ENCODE peak calls at places on chromosomes 6 and 20, in five cellular contexts. One of them, this sample, is unnamed.

GRCh38 chr20:47995661-47996060 is 210.4 kb upstream of the SULF2 start:
- DNase-seq in HepG2: no peak
- DNase-seq in H1: no peak
- DNase-seq in HCT116: no peak
- DNase-seq in SK-N-SH: no peak
- DNase-seq in this sample: no peak

GRCh38 chr20:51447765-51448148 is 94.8 kb downstream of the NFATC2 start:
- DNase-seq in HepG2: no peak
- DNase-seq in H1: no peak
- DNase-seq in HCT116: no peak
- DNase-seq in SK-N-SH: no peak
- DNase-seq in this sample: no peak

GRCh38 chr6:136920858-136921520 is 1.1 kb upstream of the SLC35D3 start:
- DNase-seq in HepG2: no peak
- DNase-seq in H1: peak; percentile 55
- DNase-seq in HCT116: no peak
- DNase-seq in SK-N-SH: peak; percentile 75
- DNase-seq in this sample: no peak

GRCh38 chr6:53342210-53342609 is 6.5 kb downstream of the ELOVL5 start:
- DNase-seq in HepG2: no peak
- DNase-seq in H1: no peak
- DNase-seq in HCT116: no peak
- DNase-seq in SK-N-SH: no peak
- DNase-seq in this sample: no peak

GRCh38 chr20:38383147-38383546 is 36.9 kb downstream of the LBP start:
- DNase-seq in HepG2: no peak
- DNase-seq in H1: no peak
- DNase-seq in HCT116: no peak
- DNase-seq in SK-N-SH: no peak
- DNase-seq in this sample: no peak

GRCh38 chr6:69913361-69913760 is 47.0 kb downstream of the COL19A1 start:
- DNase-seq in HepG2: no peak
- DNase-seq in H1: no peak
- DNase-seq in HCT116: no peak
- DNase-seq in SK-N-SH: no peak
- DNase-seq in this sample: no peak

GRCh38 chr20:43170771-43171170 is 18.9 kb downstream of the PTPRT start:
- DNase-seq in HepG2: no peak
- DNase-seq in H1: no peak
- DNase-seq in HCT116: no peak
- DNase-seq in SK-N-SH: no peak
- DNase-seq in this sample: no peak

GRCh38 chr6:79079425-79080130 is 1.5 kb upstream of the PHIP start:
- DNase-seq in HepG2: no peak
- DNase-seq in H1: no peak
- DNase-seq in HCT116: no peak
- DNase-seq in SK-N-SH: no peak
- DNase-seq in this sample: no peak

GRCh38 chr6:1893470-1894130 is 283.9 kb downstream of the FOXC1 start:
- DNase-seq in HepG2: no peak
- DNase-seq in H1: no peak
- DNase-seq in HCT116: no peak
- DNase-seq in SK-N-SH: no peak
- DNase-seq in this sample: no peak

GRCh38 chr6:41132254-41132653 is 21.9 kb downstream of the TREML1 start:
- DNase-seq in HepG2: no peak
- DNase-seq in H1: no peak
- DNase-seq in HCT116: no peak
- DNase-seq in SK-N-SH: no peak
- DNase-seq in this sample: no peak

GRCh38 chr20:36105731-36106226 is 48.8 kb upstream of the EPB41L1 start:
- DNase-seq in HepG2: no peak
- DNase-seq in H1: no peak
- DNase-seq in HCT116: no peak
- DNase-seq in SK-N-SH: no peak
- DNase-seq in this sample: no peak

GRCh38 chr6:43970913-43971775 is 156.1 kb downstream of the MRPL14 start:
- DNase-seq in HepG2: no peak
- DNase-seq in H1: peak; percentile 36
- DNase-seq in HCT116: no peak
- DNase-seq in SK-N-SH: no peak
- DNase-seq in this sample: peak; percentile 29

GRCh38 chr20:37994512-37994911 is 38.7 kb downstream of the TTI1 start:
- DNase-seq in HepG2: peak; percentile 43
- DNase-seq in H1: no peak
- DNase-seq in HCT116: no peak
- DNase-seq in SK-N-SH: no peak
- DNase-seq in this sample: peak; percentile 16

GRCh38 chr6:138540468-138540867 is 41.2 kb upstream of the NHSL1 start:
- DNase-seq in HepG2: no peak
- DNase-seq in H1: no peak
- DNase-seq in HCT116: no peak
- DNase-seq in SK-N-SH: no peak
- DNase-seq in this sample: no peak

GRCh38 chr6:125824946-125825786 is 34.4 kb downstream of the NCOA7 start:
- DNase-seq in HepG2: no peak
- DNase-seq in H1: no peak
- DNase-seq in HCT116: no peak
- DNase-seq in SK-N-SH: peak; percentile 50
- DNase-seq in this sample: no peak

GRCh38 chr6:32944265-32944664 is 3.4 kb upstream of the HLA-DMB start:
- DNase-seq in HepG2: no peak
- DNase-seq in H1: no peak
- DNase-seq in HCT116: no peak
- DNase-seq in SK-N-SH: no peak
- DNase-seq in this sample: no peak

GRCh38 chr6:104956663-104957294 is at the start of gene LIN28B:
- DNase-seq in HepG2: peak; percentile 43
- DNase-seq in H1: no peak
- DNase-seq in HCT116: no peak
- DNase-seq in SK-N-SH: no peak
- DNase-seq in this sample: no peak

GRCh38 chr6:111263837-111264236 is 176.5 kb downstream of the SLC16A10 start:
- DNase-seq in HepG2: no peak
- DNase-seq in H1: no peak
- DNase-seq in HCT116: peak; percentile 37
- DNase-seq in SK-N-SH: no peak
- DNase-seq in this sample: no peak

GRCh38 chr6:82744286-82745015 is 321.2 kb downstream of the UBE3D start:
- DNase-seq in HepG2: peak; percentile 15
- DNase-seq in H1: no peak
- DNase-seq in HCT116: no peak
- DNase-seq in SK-N-SH: no peak
- DNase-seq in this sample: no peak

GRCh38 chr20:53622247-53623114 is 28.8 kb upstream of the ZNF217 start:
- DNase-seq in HepG2: peak; percentile 35
- DNase-seq in H1: no peak
- DNase-seq in HCT116: no peak
- DNase-seq in SK-N-SH: no peak
- DNase-seq in this sample: no peak

GRCh38 chr6:13142611-13143010 is 185.7 kb downstream of the TBC1D7 start:
- DNase-seq in HepG2: no peak
- DNase-seq in H1: no peak
- DNase-seq in HCT116: no peak
- DNase-seq in SK-N-SH: no peak
- DNase-seq in this sample: no peak

GRCh38 chr6:154509421-154510143 is 903 bp downstream of the CNKSR3 start:
- DNase-seq in HepG2: peak; percentile 44
- DNase-seq in H1: peak; percentile 85
- DNase-seq in HCT116: no peak
- DNase-seq in SK-N-SH: peak; percentile 71
- DNase-seq in this sample: no peak

GRCh38 chr6:109458774-109459531 is 3.4 kb upstream of the MICAL1 start:
- DNase-seq in HepG2: no peak
- DNase-seq in H1: no peak
- DNase-seq in HCT116: no peak
- DNase-seq in SK-N-SH: no peak
- DNase-seq in this sample: no peak

GRCh38 chr20:11790047-11790446 is 127.6 kb upstream of the BTBD3 start:
- DNase-seq in HepG2: no peak
- DNase-seq in H1: no peak
- DNase-seq in HCT116: no peak
- DNase-seq in SK-N-SH: no peak
- DNase-seq in this sample: no peak

GRCh38 chr6:54881066-54881733 is 34.6 kb downstream of the FAM83B start:
- DNase-seq in HepG2: no peak
- DNase-seq in H1: no peak
- DNase-seq in HCT116: no peak
- DNase-seq in SK-N-SH: no peak
- DNase-seq in this sample: no peak

GRCh38 chr6:128365520-128366160 is 154.8 kb downstream of the PTPRK start:
- DNase-seq in HepG2: peak; percentile 77
- DNase-seq in H1: no peak
- DNase-seq in HCT116: no peak
- DNase-seq in SK-N-SH: no peak
- DNase-seq in this sample: no peak

GRCh38 chr6:169452117-169452868 is 198.6 kb upstream of the THBS2 start:
- DNase-seq in HepG2: no peak
- DNase-seq in H1: no peak
- DNase-seq in HCT116: peak; percentile 45
- DNase-seq in SK-N-SH: peak; percentile 57
- DNase-seq in this sample: peak; percentile 76

GRCh38 chr6:137641474-137642077 is 147.4 kb upstream of the OLIG3 start:
- DNase-seq in HepG2: peak; percentile 79
- DNase-seq in H1: peak; percentile 57
- DNase-seq in HCT116: peak; percentile 72
- DNase-seq in SK-N-SH: peak; percentile 52
- DNase-seq in this sample: no peak

GRCh38 chr6:110181131-110182027 is 1.2 kb downstream of the CDC40 start:
- DNase-seq in HepG2: no peak
- DNase-seq in H1: no peak
- DNase-seq in HCT116: no peak
- DNase-seq in SK-N-SH: no peak
- DNase-seq in this sample: no peak

GRCh38 chr6:127481628-127482027 is 22.4 kb upstream of the KIAA0408 start:
- DNase-seq in HepG2: no peak
- DNase-seq in H1: no peak
- DNase-seq in HCT116: no peak
- DNase-seq in SK-N-SH: no peak
- DNase-seq in this sample: no peak

GRCh38 chr6:122399348-122400120 is at the start of gene HSF2:
- DNase-seq in HepG2: peak; percentile 96
- DNase-seq in H1: peak; percentile 85
- DNase-seq in HCT116: peak; percentile 95
- DNase-seq in SK-N-SH: peak; percentile 94
- DNase-seq in this sample: peak; percentile 96

GRCh38 chr20:31630187-31630790 is 7.4 kb upstream of the COX4I2 start:
- DNase-seq in HepG2: no peak
- DNase-seq in H1: no peak
- DNase-seq in HCT116: no peak
- DNase-seq in SK-N-SH: no peak
- DNase-seq in this sample: no peak

GRCh38 chr6:18350271-18350670 is 36.9 kb upstream of the RNF144B start:
- DNase-seq in HepG2: no peak
- DNase-seq in H1: no peak
- DNase-seq in HCT116: no peak
- DNase-seq in SK-N-SH: no peak
- DNase-seq in this sample: no peak

GRCh38 chr6:159746759-159747158 is 15.1 kb upstream of the ACAT2 start:
- DNase-seq in HepG2: no peak
- DNase-seq in H1: no peak
- DNase-seq in HCT116: no peak
- DNase-seq in SK-N-SH: no peak
- DNase-seq in this sample: no peak

GRCh38 chr6:87757792-87758191 is 55.8 kb upstream of the AKIRIN2 start:
- DNase-seq in HepG2: no peak
- DNase-seq in H1: no peak
- DNase-seq in HCT116: no peak
- DNase-seq in SK-N-SH: no peak
- DNase-seq in this sample: no peak

GRCh38 chr20:50181344-50181743 is 9.3 kb upstream of the CEBPB start:
- DNase-seq in HepG2: no peak
- DNase-seq in H1: no peak
- DNase-seq in HCT116: no peak
- DNase-seq in SK-N-SH: no peak
- DNase-seq in this sample: no peak

GRCh38 chr20:25048519-25048952 is 9.4 kb downstream of the ACSS1 start:
- DNase-seq in HepG2: no peak
- DNase-seq in H1: no peak
- DNase-seq in HCT116: no peak
- DNase-seq in SK-N-SH: no peak
- DNase-seq in this sample: peak; percentile 69
- TF ChIP-seq JUND in HepG2: no peak
- TF ChIP-seq JUND in H1: no peak
- TF ChIP-seq JUND in HCT116: no peak
- TF ChIP-seq JUND in SK-N-SH: no peak
- TF ChIP-seq JUND in this sample: no peak

DNA sequence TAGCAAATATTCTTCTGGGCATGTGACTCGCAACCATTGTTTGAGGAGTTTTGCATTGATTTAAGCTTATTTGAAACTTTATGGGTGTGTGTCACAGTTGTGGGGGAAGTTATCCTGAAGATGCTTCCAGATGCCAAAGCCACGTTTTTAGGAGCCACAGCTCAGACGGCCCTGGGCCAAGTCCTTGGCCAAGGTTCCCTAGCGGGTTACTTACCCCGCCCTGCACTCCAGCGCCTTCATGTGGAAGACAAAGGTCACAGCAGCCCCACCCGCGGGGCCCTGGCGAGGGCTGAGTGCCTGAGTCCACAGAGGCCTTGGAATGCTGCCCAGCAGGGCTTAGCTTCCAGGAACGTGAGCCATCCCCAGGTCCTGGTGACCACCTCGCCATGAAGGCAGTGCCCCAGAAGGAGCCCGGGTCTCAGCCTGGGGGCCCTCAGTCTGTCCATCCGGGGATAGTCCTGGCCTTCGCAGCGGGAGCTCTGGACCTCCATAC is 308.3 kb downstream of the CDH4 start:
- DNase-seq in HepG2: no peak
- DNase-seq in H1: peak; percentile 81
- DNase-seq in HCT116: no peak
- DNase-seq in SK-N-SH: no peak
- DNase-seq in this sample: no peak
- TF ChIP-seq JUND in HepG2: no peak
- TF ChIP-seq JUND in H1: peak; percentile 18
- TF ChIP-seq JUND in HCT116: no peak
- TF ChIP-seq JUND in SK-N-SH: no peak
- TF ChIP-seq JUND in this sample: no peak

DNA sequence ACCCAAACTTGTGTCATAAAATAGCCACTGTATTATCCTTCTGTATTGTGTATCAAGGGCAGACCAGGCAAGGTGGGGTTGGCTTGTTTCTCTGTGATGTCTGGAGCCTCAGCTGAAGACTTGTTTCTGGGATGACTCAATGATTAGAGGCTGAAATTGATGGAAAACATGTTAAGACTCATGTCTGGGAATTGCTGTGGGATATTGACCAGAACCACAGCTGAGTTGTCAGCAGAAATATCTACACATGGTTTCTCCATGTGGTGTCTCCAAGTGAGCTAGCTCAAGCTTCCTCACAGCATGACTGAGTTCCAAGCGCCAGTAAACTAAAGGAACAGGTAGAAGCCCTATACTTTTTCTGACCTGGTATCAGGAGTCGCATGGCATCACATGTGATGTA is 128.5 kb upstream of the SYNDIG1 start:
- DNase-seq in HepG2: no peak
- DNase-seq in H1: no peak
- DNase-seq in HCT116: no peak
- DNase-seq in SK-N-SH: no peak
- DNase-seq in this sample: no peak
- TF ChIP-seq JUND in HepG2: no peak
- TF ChIP-seq JUND in H1: no peak
- TF ChIP-seq JUND in HCT116: no peak
- TF ChIP-seq JUND in SK-N-SH: no peak
- TF ChIP-seq JUND in this sample: no peak

GRCh38 chr6:15429146-15430110 is 183.6 kb downstream of the JARID2 start:
- DNase-seq in HepG2: peak; percentile 63
- DNase-seq in H1: no peak
- DNase-seq in HCT116: no peak
- DNase-seq in SK-N-SH: no peak
- DNase-seq in this sample: peak; percentile 34
- TF ChIP-seq JUND in HepG2: no peak
- TF ChIP-seq JUND in H1: no peak
- TF ChIP-seq JUND in HCT116: no peak
- TF ChIP-seq JUND in SK-N-SH: no peak
- TF ChIP-seq JUND in this sample: no peak

This sample was measured in T47D.